ENCODE peak calls at places on chromosomes 6 and 20, in five cellular contexts. U is suprapubic skin, N is ovary, Y is A549, T is stomach. G is an unnamed sample.

GRCh38 chr6:157461000-157461915 is 80.3 kb downstream of the ZDHHC14 start:
- DNase-seq in U (no peak), N (no peak), T (no peak), Y (no peak), G (no peak)

GRCh38 chr6:103236923-103237322 is 1622.8 kb downstream of the HACE1 start:
- DNase-seq in T (no peak), Y (no peak), U (no peak), N (no peak), G (no peak)

GRCh38 chr20:7938058-7938457 is 2.2 kb downstream of the HAO1 start:
- DNase-seq in T (no peak), N (no peak), Y (no peak), U (no peak), G (no peak)

GRCh38 chr6:38508286-38508685 is 131.4 kb downstream of the BTBD9 start:
- DNase-seq in U (no peak), N (no peak), Y (no peak), T (no peak), G (no peak)

GRCh38 chr20:53070714-53071392 is 98.7 kb downstream of the TSHZ2 start:
- DNase-seq in Y (no peak), U (no peak), N (no peak), T (no peak), G (no peak)

GRCh38 chr20:46663531-46663930 is 12.3 kb upstream of the SLC13A3 start:
- DNase-seq in T (no peak), Y (no peak), U (no peak), N (no peak), G (no peak)

GRCh38 chr6:166275714-166276166 is 32.5 kb downstream of the PRR18 start:
- DNase-seq in Y (peak), T (peak), N (peak), U (no peak), G (peak)

GRCh38 chr6:114216789-114217467 is 125.9 kb downstream of the HS3ST5 start:
- DNase-seq in N (no peak), U (no peak), T (no peak), Y (no peak), G (no peak)

GRCh38 chr20:2178328-2179232 is 77.0 kb downstream of the STK35 start:
- DNase-seq in T (peak), U (no peak), Y (no peak), N (peak), G (no peak)

GRCh38 chr20:20000223-20000968 is 16.8 kb upstream of the NAA20 start:
- DNase-seq in T (no peak), N (no peak), U (no peak), Y (no peak), G (no peak)

GRCh38 chr20:62899633-62900051 is 26.7 kb downstream of the DIDO1 start:
- DNase-seq in U (peak), Y (no peak), N (peak), T (no peak), G (no peak)

DNA sequence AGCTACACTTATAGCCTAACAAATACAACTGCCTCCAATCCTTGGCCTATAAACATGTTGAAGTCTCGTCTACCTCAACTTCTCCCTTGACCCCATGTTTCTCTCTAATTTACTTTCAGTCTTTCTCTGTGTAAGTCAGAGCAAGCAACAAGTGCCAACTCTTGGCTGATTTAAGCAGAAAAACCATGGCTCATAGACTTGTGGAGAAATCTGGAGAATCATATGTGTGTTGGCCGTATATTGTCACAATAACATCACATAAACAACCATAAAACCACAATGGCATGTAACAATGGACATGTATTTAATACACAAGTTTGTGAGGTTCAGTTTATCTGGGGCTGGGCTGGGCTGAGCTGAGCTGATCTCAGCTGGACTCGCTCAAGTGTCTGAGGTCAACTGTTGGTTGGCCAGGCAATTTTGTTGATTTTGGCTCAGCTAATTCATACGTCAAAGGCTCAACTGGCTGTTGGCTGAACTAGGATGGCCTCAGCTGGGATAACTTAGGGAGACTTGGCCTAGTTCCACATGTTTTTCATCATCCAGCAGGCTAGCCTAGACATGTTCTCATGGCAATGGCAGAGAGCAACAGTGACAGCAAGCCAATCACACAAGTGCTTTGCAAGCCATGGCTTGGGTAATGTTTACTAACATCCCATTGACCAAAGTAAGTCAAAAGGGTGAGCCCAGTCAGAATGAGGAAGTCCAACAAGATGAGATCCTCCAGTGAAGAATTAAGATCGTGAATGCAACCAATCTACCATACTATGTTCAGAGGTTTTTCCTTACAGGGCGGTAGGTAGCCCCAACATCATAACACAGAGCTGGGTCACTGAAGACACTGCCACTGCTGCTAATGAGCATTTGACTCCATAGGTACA is 12.9 kb upstream of the TBC1D22B start:
- DNase-seq in N (peak), T (peak), U (peak), Y (no peak), G (peak)
- TF ChIP-seq EP300 in N (peak), T (peak), U (no peak), Y (no peak), G (peak)

GRCh38 chr6:109454483-109455160 is 950 bp downstream of the MICAL1 start:
- DNase-seq in U (peak), N (peak), Y (no peak), T (peak), G (no peak)
- TF ChIP-seq CTCF in U (no peak), N (no peak), Y (no peak), T (no peak), G (no peak)

GRCh38 chr6:22575190-22575589 is 5.8 kb downstream of the HDGFL1 start:
- DNase-seq in T (no peak), Y (no peak), U (no peak), N (no peak), G (no peak)

GRCh38 chr6:22568854-22569253 is 512 bp upstream of the HDGFL1 start:
- DNase-seq in U (no peak), T (no peak), Y (no peak), N (no peak), G (no peak)

GRCh38 chr6:22570185-22570551 is 802 bp downstream of the HDGFL1 start:
- DNase-seq in T (no peak), N (no peak), U (no peak), Y (no peak), G (no peak)

DNA sequence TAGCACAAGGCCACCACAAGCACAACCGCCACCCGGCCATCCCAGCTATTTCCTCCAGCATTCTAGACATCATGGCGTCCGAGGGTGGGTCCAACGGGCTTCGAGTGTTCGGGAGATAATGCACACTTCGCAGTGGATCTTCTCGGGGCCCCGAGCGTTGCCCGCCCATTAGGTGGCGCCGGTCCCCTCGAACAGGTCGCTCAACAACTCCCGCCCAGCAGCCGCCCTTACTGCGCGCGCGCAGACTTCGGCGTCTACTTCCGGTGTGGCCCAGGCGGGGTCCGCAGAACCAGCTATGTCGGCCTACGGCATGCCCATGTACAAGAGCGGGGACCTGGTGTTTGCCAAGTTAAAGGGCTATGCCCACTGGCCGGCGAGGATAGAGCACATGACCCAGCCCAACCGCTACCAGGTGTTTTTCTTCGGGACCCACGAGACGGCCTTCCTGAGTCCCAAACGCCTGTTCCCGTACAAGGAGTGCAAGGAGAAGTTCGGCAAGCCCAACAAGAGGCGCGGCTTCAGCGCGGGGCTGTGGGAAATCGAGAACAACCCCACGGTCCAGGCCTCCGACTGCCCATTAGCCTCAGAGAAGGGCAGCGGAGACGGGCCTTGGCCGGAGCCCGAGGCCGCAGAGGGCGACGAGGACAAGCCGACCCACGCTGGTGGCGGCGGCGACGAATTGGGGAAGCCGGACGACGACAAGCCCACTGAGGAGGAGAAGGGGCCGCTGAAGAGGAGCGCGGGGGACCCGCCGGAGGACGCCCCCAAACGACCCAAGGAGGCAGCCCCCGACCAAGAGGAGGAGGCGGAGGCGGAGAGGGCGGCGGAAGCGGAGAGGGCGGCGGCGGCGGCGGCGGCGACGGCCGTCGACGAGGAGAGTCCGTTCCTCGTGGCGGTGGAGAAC is at the start of gene HDGFL1:
- DNase-seq in T (no peak), Y (no peak), N (no peak), U (no peak), G (no peak)
- TF ChIP-seq POLR2A in T (no peak), Y (no peak), N (no peak), U (no peak), G (no peak)

GRCh38 chr6:31815025-31815838 is at the start of the genes HSPA1A and HSPA1L:
- DNase-seq in U (peak), Y (peak), N (peak), T (peak), G (peak)
- TF ChIP-seq EP300 in U (no peak), Y (no peak), N (peak), T (no peak), G (peak)

DNA sequence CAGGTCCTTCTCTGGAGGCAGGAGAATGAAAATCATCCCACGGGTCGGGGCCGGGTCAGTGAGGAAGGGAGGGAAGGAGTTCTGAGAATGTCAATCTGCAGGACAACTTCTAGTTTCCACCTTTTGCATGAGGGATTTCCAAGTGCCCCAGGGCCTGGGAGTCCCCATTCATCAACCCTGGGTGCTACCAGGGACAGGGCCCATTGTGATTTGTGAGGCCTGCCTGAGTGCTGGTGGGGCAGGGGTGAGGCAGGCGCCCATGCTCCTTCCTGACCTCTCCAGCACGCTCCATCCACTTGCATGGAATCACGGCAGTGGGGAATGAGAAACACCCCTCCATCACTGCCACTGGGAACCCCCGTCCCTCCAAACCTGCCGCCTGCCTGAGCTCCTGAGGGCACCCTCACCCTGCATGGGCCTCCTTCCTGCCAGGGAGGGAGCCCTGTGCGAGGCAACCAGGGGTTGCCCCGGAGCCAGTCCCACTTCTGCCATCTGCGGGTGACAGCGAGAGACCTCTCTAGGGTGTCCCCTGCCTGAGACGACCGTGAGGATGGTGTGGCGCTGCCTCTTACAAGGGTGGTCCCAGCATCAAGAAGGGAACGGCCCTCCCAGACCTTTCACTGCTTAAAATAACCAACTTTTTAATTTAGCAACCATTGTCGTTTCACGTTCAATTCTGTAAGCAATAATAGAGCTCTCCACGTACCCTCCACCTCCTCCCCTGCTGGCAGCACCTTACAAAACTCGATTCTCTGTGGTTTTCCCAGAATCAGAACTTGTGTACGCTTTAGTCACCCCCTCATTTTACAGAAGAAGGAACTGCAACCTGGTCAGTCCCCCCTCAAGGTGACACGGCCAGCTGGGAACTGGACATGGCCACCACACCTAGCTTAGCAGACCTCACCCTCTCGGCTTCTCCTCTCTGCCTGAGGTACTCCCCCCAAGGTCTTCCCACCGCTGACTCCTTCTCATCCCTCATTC is 28.6 kb downstream of the PMEPA1 start:
- DNase-seq in T (no peak), Y (no peak), N (no peak), U (no peak), G (no peak)
- TF ChIP-seq CTCF in T (no peak), Y (no peak), N (no peak), U (no peak), G (no peak)

GRCh38 chr6:34888441-34888820 is 589 bp upstream of the TAF11 start:
- DNase-seq in Y (no peak), U (no peak), N (no peak), T (no peak), G (no peak)

GRCh38 chr6:34887753-34888440 is at the start of gene TAF11:
- DNase-seq in N (peak), U (peak), Y (peak), T (peak), G (peak)

GRCh38 chr6:34891296-34891695 is 2.2 kb downstream of the ANKS1A start:
- DNase-seq in Y (no peak), N (no peak), U (no peak), T (no peak), G (no peak)

GRCh38 chr6:34890526-34890910 is 1.5 kb downstream of the ANKS1A start:
- DNase-seq in N (no peak), T (no peak), U (no peak), Y (no peak), G (no peak)

GRCh38 chr6:34888874-34889555 is at the start of gene ANKS1A:
- DNase-seq in N (peak), T (peak), Y (peak), U (peak), G (peak)
- TF ChIP-seq POLR2A in N (peak), T (peak), Y (peak), U (peak), G (peak)

GRCh38 chr20:49983123-49983847 is 505 bp downstream of the SNAI1 start:
- DNase-seq in T (no peak), Y (no peak), U (no peak), N (no peak), G (no peak)

GRCh38 chr20:49982072-49982345 is 771 bp upstream of the SNAI1 start:
- DNase-seq in N (no peak), U (no peak), Y (no peak), T (no peak), G (no peak)

GRCh38 chr20:49983848-49984408 is 1.1 kb downstream of the SNAI1 start:
- DNase-seq in U (no peak), Y (no peak), T (no peak), N (peak), G (no peak)

GRCh38 chr20:49981218-49982071 is 1.3 kb upstream of the SNAI1 start:
- DNase-seq in N (no peak), T (no peak), U (no peak), Y (no peak), G (no peak)

DNA sequence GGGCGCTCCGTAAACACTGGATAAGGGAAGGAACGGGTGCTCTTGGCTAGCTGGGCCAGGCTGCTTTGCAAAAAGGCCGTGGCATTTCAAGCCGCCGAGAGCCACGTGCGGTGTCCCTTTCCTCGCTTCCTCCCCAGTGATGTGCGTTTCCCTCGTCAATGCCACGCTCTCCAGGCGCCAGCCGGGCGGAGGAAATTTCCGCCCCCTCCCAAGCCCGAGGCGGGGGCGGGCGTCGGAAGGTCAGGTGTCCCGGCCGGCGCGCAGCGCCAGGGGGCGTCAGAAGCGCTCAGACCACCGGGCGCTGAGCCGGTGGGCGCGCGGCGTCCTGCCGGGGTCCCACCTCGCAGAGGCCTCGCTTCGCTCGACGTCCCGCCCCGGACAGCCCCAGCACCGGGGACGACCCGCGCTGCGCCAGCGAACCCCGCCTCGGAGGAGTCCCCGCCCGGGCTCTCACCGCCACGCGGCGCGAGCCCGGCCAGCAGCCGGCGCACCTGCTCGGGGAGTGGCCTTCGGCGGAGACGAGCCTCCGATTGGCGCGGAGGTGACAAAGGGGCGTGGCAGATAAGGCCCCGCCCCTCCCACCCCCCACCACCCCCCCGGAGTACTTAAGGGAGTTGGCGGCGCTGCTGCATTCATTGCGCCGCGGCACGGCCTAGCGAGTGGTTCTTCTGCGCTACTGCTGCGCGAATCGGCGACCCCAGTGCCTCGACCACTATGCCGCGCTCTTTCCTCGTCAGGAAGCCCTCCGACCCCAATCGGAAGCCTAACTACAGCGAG is at the start of gene SNAI1:
- DNase-seq in N (peak), Y (peak), U (peak), T (peak), G (peak)
- TF ChIP-seq EP300 in N (no peak), Y (no peak), U (no peak), T (no peak), G (peak)

DNA sequence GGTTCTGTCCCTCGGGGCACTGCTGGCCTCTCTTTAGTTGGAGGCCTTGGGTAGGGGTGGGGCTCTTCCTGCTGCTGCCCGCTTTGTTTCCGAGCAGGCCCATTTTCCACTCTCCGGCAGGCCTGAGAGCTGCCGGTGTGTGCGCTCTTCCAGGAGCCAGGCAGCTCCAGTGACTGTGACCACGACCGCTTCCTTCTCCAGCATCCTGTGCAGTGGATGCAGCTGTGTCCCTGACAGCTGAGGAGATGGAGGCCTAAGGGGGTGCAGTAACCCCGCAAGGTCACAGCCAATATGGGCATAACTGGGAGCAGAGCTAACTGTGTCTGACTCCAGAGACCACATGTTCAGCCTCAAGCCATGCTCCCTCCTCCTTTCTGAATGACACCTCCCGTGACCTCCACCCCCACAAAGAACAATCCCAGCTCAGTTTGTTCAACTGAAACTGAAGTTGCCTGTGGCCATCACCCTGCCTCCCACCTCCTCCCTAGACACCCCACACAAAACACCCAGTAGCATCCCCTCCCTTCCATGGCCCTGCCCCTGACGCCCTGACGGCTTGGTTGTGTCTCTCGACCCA is 28.0 kb downstream of the SPATA2 start:
- DNase-seq in Y (no peak), T (no peak), N (no peak), U (no peak), G (no peak)
- TF ChIP-seq CTCF in Y (no peak), T (no peak), N (no peak), U (no peak), G (no peak)

GRCh38 chr20:35710039-35710438 is 10.8 kb downstream of the ROMO1 start:
- DNase-seq in U (no peak), N (no peak), Y (no peak), T (no peak), G (no peak)

GRCh38 chr20:35708502-35708901 is 9.3 kb downstream of the ROMO1 start:
- DNase-seq in T (no peak), U (no peak), Y (no peak), N (no peak), G (no peak)

GRCh38 chr20:35711588-35712209 is 12.5 kb downstream of the ROMO1 start:
- DNase-seq in T (no peak), N (no peak), Y (no peak), U (no peak), G (no peak)

GRCh38 chr20:35710884-35711587 is 11.8 kb downstream of the ROMO1 start:
- DNase-seq in N (no peak), T (no peak), U (no peak), Y (no peak), G (no peak)

DNA sequence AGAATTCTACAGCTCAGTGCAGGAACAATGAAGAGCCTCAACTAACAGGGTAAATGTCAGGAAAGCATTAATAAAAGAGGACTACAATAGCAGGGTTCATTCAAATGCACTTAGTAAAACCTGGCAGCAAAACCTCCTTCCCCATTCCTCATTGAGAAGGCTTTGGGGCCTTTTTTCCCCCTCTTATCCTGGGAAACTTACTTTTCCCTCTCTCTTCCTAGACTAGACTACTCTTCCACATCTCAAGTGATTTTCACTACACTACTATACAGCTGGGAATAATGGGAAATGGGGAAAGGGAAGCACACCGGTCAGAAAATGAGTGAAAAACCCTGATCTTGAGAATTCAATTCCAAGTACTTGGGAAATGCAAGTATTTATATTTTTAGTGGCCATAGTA is 10.1 kb downstream of the ROMO1 start:
- DNase-seq in T (no peak), Y (no peak), U (no peak), N (no peak), G (no peak)
- TF ChIP-seq POLR2A in T (no peak), Y (no peak), U (no peak), N (no peak), G (no peak)